ENCODE peak calls at places on chromosomes 2 and 18, in six cellular contexts. U, N, Z, E, A and D are unnamed samples.

GRCh38 chr2:238963164-238963969 is 115.5 kb downstream of the TWIST2 start:
- DNase-seq in Z (no peak), A (no peak), E (no peak), U (no peak), N (no peak), D (peak; percentile 11)

GRCh38 chr2:160091381-160091780 is 29.0 kb upstream of the PLA2R1 start:
- DNase-seq in Z (no peak), N (no peak), U (no peak), E (no peak), A (no peak), D (no peak)

GRCh38 chr2:106197878-106198277 is 3.8 kb upstream of the UXS1 start:
- DNase-seq in A (no peak), E (no peak), Z (no peak), N (no peak), U (peak; percentile 8), D (no peak)

GRCh38 chr2:88099798-88100488 is 27.9 kb downstream of the FABP1 start:
- DNase-seq in U (peak; percentile 8), E (peak; percentile 37), N (no peak), A (no peak), Z (no peak), D (no peak)

GRCh38 chr2:11103984-11104793 is 51.1 kb upstream of the SLC66A3 start:
- DNase-seq in A (no peak), Z (no peak), E (no peak), N (no peak), U (no peak), D (no peak)

GRCh38 chr2:219423656-219424378 is 5.6 kb downstream of the DES start:
- DNase-seq in U (no peak), A (no peak), N (no peak), E (no peak), Z (no peak), D (no peak)

GRCh38 chr2:233643128-233643527 is 6.9 kb downstream of the UGT1A10 start:
- DNase-seq in N (no peak), E (peak; percentile 64), A (no peak), Z (no peak), U (peak; percentile 45), D (peak; percentile 41)

GRCh38 chr2:150303281-150303680 is 184.2 kb downstream of the RND3 start:
- DNase-seq in E (peak; percentile 39), U (no peak), A (no peak), Z (no peak), N (no peak), D (no peak)

GRCh38 chr2:28649481-28650260 is 102.0 kb upstream of the PPP1CB start:
- DNase-seq in U (peak; percentile 74), E (no peak), Z (no peak), A (no peak), N (no peak), D (no peak)

GRCh38 chr2:3104261-3104660 is 273.4 kb downstream of the EIPR1 start:
- DNase-seq in N (no peak), E (no peak), Z (no peak), U (no peak), A (no peak), D (no peak)

GRCh38 chr18:67651438-67651837 is 134.9 kb upstream of the DSEL start:
- DNase-seq in N (no peak), Z (no peak), U (no peak), E (no peak), A (no peak), D (no peak)

GRCh38 chr2:80971-81736 is 34.8 kb upstream of the FAM110C start:
- DNase-seq in A (no peak), U (no peak), N (no peak), Z (no peak), E (no peak), D (no peak)

GRCh38 chr2:171431677-171432167 is 2.1 kb downstream of the METTL8 start:
- DNase-seq in U (no peak), A (no peak), N (no peak), Z (no peak), E (no peak), D (no peak)

GRCh38 chr2:71605781-71606241 is 152.4 kb downstream of the DYSF start:
- DNase-seq in U (no peak), A (peak; percentile 55), E (no peak), Z (peak; percentile 5), N (no peak), D (no peak)

GRCh38 chr18:35256947-35257346 is 16.1 kb downstream of the ZNF397 start:
- DNase-seq in U (no peak), Z (no peak), A (no peak), N (no peak), E (no peak), D (no peak)

GRCh38 chr2:23199115-23199918 is 185.7 kb upstream of the KLHL29 start:
- DNase-seq in N (no peak), A (no peak), E (peak; percentile 47), U (no peak), Z (no peak), D (no peak)

GRCh38 chr2:49251766-49252165 is 97.5 kb upstream of the FSHR start:
- DNase-seq in U (no peak), Z (no peak), N (no peak), A (no peak), E (no peak), D (no peak)

GRCh38 chr2:102592601-102593000 is 26.8 kb upstream of the SLC9A2 start:
- DNase-seq in E (peak; percentile 6), Z (peak; percentile 71), A (no peak), U (peak; percentile 21), N (no peak), D (peak; percentile 86)

GRCh38 chr2:61233581-61233980 is 71.6 kb downstream of the C2orf74 start:
- DNase-seq in Z (no peak), N (no peak), E (no peak), U (no peak), A (no peak), D (no peak)

GRCh38 chr18:56255381-56255780 is 383.0 kb downstream of the TXNL1 start:
- DNase-seq in A (no peak), N (no peak), Z (no peak), U (no peak), E (no peak), D (no peak)

GRCh38 chr2:86064006-86064405 is 41.7 kb downstream of the POLR1A start:
- DNase-seq in A (no peak), Z (no peak), N (no peak), E (no peak), U (no peak), D (no peak)

GRCh38 chr2:121470917-121471316 is 59.8 kb upstream of the RNU4ATAC start:
- DNase-seq in U (no peak), N (no peak), A (no peak), Z (no peak), E (no peak), D (no peak)

GRCh38 chr2:134634054-134634630 is 84.7 kb downstream of the TMEM163 start:
- DNase-seq in A (no peak), U (no peak), Z (no peak), E (no peak), N (no peak), D (no peak)

GRCh38 chr2:202186641-202187202 is 51.7 kb downstream of the SUMO1 start:
- DNase-seq in U (no peak), E (no peak), N (no peak), A (no peak), Z (no peak), D (no peak)

DNA sequence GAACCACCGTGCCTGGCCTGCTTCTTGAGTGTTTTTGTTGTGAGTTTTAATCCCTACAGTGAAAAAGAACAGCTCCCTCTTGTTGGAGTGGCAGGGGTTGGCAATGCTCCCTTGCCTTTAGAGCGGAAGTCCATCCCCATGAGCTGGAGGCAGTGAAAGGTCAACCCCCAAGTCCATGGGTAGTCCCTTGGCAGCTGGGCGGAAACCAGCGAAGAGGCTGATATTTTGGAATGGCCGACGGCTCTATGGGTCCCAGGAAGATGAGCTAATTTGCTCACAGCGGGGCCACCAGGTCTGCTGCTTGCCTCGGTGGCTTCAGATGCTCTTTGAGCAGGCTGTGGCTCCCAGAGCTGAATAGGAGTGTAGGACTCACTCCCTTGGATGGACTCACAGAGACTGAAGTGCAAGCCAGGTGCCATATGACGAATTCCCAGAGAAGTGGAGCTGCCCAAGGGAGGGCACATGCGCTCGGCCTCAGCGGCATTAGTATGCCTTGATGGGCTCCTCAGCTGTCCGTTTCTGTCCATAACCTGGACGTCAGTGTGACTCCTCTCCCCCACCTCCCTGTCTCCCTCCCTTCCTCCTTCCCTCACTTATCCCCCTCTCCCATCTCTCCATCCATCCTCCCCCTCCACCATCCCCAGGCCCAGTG is 25.4 kb upstream of the RHOB start:
- DNase-seq in Z (no peak), E (no peak), N (peak; percentile 74), U (no peak), A (peak; percentile 58), D (no peak)
- H3K27ac ChIP-seq in Z (peak overlapping the region; percentile 87), E (no peak overlapping the region), N (peak overlapping the region; percentile 62), U (no peak overlapping the region), A (peak overlapping the region; percentile 81), D (peak overlapping the region; percentile 39)

GRCh38 chr2:182378759-182379158 is 48.1 kb downstream of the PDE1A start:
- DNase-seq in E (no peak), A (no peak), U (no peak), N (no peak), Z (no peak), D (no peak)

GRCh38 chr2:182377467-182377866 is 49.4 kb downstream of the PDE1A start:
- DNase-seq in N (no peak), A (no peak), U (no peak), E (no peak), Z (no peak), D (no peak)

GRCh38 chr2:182379235-182379634 is 47.6 kb downstream of the PDE1A start:
- DNase-seq in N (peak; percentile 16), E (no peak), Z (no peak), U (no peak), A (no peak), D (no peak)

GRCh38 chr2:182384860-182385259 is 42.0 kb downstream of the PDE1A start:
- DNase-seq in E (no peak), N (no peak), U (no peak), A (no peak), Z (no peak), D (no peak)

GRCh38 chr2:182381225-182381624 is 45.6 kb downstream of the PDE1A start:
- DNase-seq in U (no peak), A (no peak), E (no peak), Z (no peak), N (no peak), D (no peak)
- TF ChIP-seq CTCF in U (no peak), A (no peak), E (no peak), Z (no peak), N (no peak), D (no peak)

GRCh38 chr2:56331810-56332209 is 148.0 kb downstream of the CCDC85A start:
- DNase-seq in A (no peak), N (no peak), Z (no peak), U (no peak), E (no peak), D (no peak)

GRCh38 chr2:56338232-56338631 is 154.4 kb downstream of the CCDC85A start:
- DNase-seq in Z (no peak), A (no peak), N (no peak), U (no peak), E (no peak), D (no peak)

GRCh38 chr2:56334622-56335021 is 150.8 kb downstream of the CCDC85A start:
- DNase-seq in Z (no peak), U (no peak), E (no peak), N (no peak), A (no peak), D (no peak)

GRCh38 chr2:56337342-56337741 is 153.6 kb downstream of the CCDC85A start:
- DNase-seq in E (no peak), Z (peak; percentile 40), N (peak; percentile 41), A (no peak), U (no peak), D (no peak)

GRCh38 chr2:56333812-56334485 is 150.2 kb downstream of the CCDC85A start:
- DNase-seq in N (no peak), Z (no peak), E (no peak), A (no peak), U (no peak), D (no peak)
- H3K27ac ChIP-seq in N (no peak overlapping the region), Z (no peak overlapping the region), E (no peak overlapping the region), A (no peak overlapping the region), U (no peak overlapping the region), D (no peak overlapping the region)

GRCh38 chr2:130342533-130343275 is at the start of gene IMP4:
- DNase-seq in A (peak; percentile 99), Z (peak; percentile 97), U (peak; percentile 93), N (peak; percentile 98), E (peak; percentile 99), D (peak; percentile 98)
- TF ChIP-seq CTCF in A (peak; percentile 51), Z (no peak), U (no peak), N (no peak), E (no peak), D (peak; percentile 15)